ENCODE peak calls at places on chromosomes 2 and 18, in ten cellular contexts. V is cardiac muscle cell; G is GM12864; F is foreskin fibroblast; X is heart left ventricle; Y is CD4-positive, alpha-beta T cell; H is astrocyte of the spinal cord; Z is left ventricle myocardium inferior; E is HCT116; Q is coronary artery. L is an unnamed sample.

GRCh38 chr18:74935411-74935810 is 273.5 kb downstream of the PTGR3 start:
- DNase-seq in V (no peak), G (no peak), F (no peak), X (no peak), Y (no peak), H (no peak), Z (no peak), E (no peak), Q (no peak), L (no peak)

GRCh38 chr18:13471971-13472628 is 253.5 kb downstream of the LDLRAD4 start:
- DNase-seq in V (no peak), G (no peak), F (no peak), X (no peak), Y (no peak), H (no peak), Z (no peak), E (no peak), Q (no peak), L (no peak)

GRCh38 chr2:205903549-205904129 is 182.3 kb downstream of the INO80D start:
- DNase-seq in V (peak), G (peak), F (no peak), X (no peak), Y (no peak), H (no peak), Z (no peak), E (peak), Q (no peak), L (no peak)

GRCh38 chr2:60484080-60484737 is 69.2 kb downstream of the BCL11A start:
- DNase-seq in V (peak), G (no peak), F (peak), X (no peak), Y (no peak), H (peak), Z (no peak), E (no peak), Q (no peak), L (no peak)

GRCh38 chr2:71544919-71545571 is 91.7 kb downstream of the DYSF start:
- DNase-seq in V (peak), G (no peak), F (no peak), X (no peak), Y (no peak), H (no peak), Z (peak), E (no peak), Q (no peak), L (no peak)

GRCh38 chr2:154713605-154714004 is 15.1 kb downstream of the KCNJ3 start:
- DNase-seq in V (no peak), G (no peak), F (no peak), X (no peak), Y (no peak), H (no peak), Z (no peak), E (no peak), Q (no peak), L (no peak)

GRCh38 chr2:14530506-14530905 is 102.0 kb upstream of the LRATD1 start:
- DNase-seq in V (no peak), G (no peak), F (peak), X (no peak), Y (no peak), H (peak), Z (no peak), E (no peak), Q (no peak), L (no peak)

GRCh38 chr2:72142743-72143440 is 4.8 kb downstream of the CYP26B1 start:
- DNase-seq in V (peak), G (no peak), F (peak), X (peak), Y (no peak), H (no peak), Z (peak), E (no peak), Q (peak), L (no peak)

GRCh38 chr18:9569178-9569577 is 45.2 kb downstream of the PPP4R1 start:
- DNase-seq in V (no peak), G (no peak), F (no peak), X (no peak), Y (no peak), H (no peak), Z (no peak), E (no peak), Q (no peak), L (no peak)

GRCh38 chr2:237304763-237305514 is 109.0 kb downstream of the COL6A3 start:
- DNase-seq in V (peak), G (no peak), F (peak), X (no peak), Y (no peak), H (peak), Z (no peak), E (peak), Q (no peak), L (peak)

GRCh38 chr2:160968183-160968582 is 192.0 kb upstream of the TANK start:
- DNase-seq in V (peak), G (no peak), F (no peak), X (no peak), Y (no peak), H (no peak), Z (no peak), E (no peak), Q (no peak), L (no peak)

GRCh38 chr18:23468753-23469459 is 15.8 kb downstream of the RIOK3 start:
- DNase-seq in V (no peak), G (no peak), F (no peak), X (no peak), Y (no peak), H (no peak), Z (no peak), E (no peak), Q (no peak), L (no peak)

GRCh38 chr2:71064754-71065621 is 3.5 kb upstream of the NAGK start:
- DNase-seq in V (peak), G (no peak), F (no peak), X (no peak), Y (no peak), H (no peak), Z (no peak), E (no peak), Q (no peak), L (no peak)

GRCh38 chr2:20619624-20620024 is 31.3 kb downstream of the HS1BP3 start:
- DNase-seq in V (no peak), G (no peak), F (no peak), X (peak), Y (no peak), H (no peak), Z (peak), E (no peak), Q (peak), L (no peak)

GRCh38 chr2:231331533-231331932 is 64.0 kb upstream of the B3GNT7 start:
- DNase-seq in V (no peak), G (no peak), F (no peak), X (no peak), Y (no peak), H (no peak), Z (no peak), E (no peak), Q (no peak), L (no peak)

GRCh38 chr18:34805117-34805882 is 95.2 kb downstream of the DTNA start:
- DNase-seq in V (no peak), G (no peak), F (no peak), X (no peak), Y (no peak), H (no peak), Z (no peak), E (no peak), Q (no peak), L (no peak)

GRCh38 chr18:10051877-10052631 is 138.2 kb downstream of the VAPA start:
- DNase-seq in V (peak), G (no peak), F (peak), X (peak), Y (no peak), H (peak), Z (peak), E (no peak), Q (no peak), L (no peak)

GRCh38 chr2:173252581-173252980 is 102.1 kb upstream of the CDCA7 start:
- DNase-seq in V (no peak), G (no peak), F (no peak), X (no peak), Y (no peak), H (no peak), Z (no peak), E (no peak), Q (no peak), L (no peak)

GRCh38 chr18:39647627-39648502 is 2082.3 kb upstream of the CELF4 start:
- DNase-seq in V (peak), G (no peak), F (peak), X (no peak), Y (no peak), H (peak), Z (no peak), E (peak), Q (no peak), L (peak)

GRCh38 chr2:65231892-65232477 is 4.4 kb downstream of the ACTR2 start:
- DNase-seq in V (peak), G (peak), F (peak), X (no peak), Y (no peak), H (peak), Z (no peak), E (no peak), Q (no peak), L (no peak)

GRCh38 chr2:71822463-71822862 is 325.2 kb downstream of the CYP26B1 start:
- DNase-seq in V (no peak), G (no peak), F (no peak), X (no peak), Y (no peak), H (no peak), Z (no peak), E (no peak), Q (no peak), L (no peak)

GRCh38 chr2:145220496-145220895 is 700.6 kb upstream of the ZEB2 start:
- DNase-seq in V (no peak), G (no peak), F (no peak), X (no peak), Y (no peak), H (no peak), Z (no peak), E (no peak), Q (no peak), L (no peak)

GRCh38 chr2:168518555-168519066 is 62.5 kb downstream of the CERS6 start:
- DNase-seq in V (peak), G (no peak), F (no peak), X (peak), Y (no peak), H (no peak), Z (no peak), E (no peak), Q (no peak), L (peak)

GRCh38 chr2:222448806-222449205 is 24.5 kb downstream of the SGPP2 start:
- DNase-seq in V (peak), G (no peak), F (peak), X (peak), Y (no peak), H (no peak), Z (peak), E (no peak), Q (no peak), L (no peak)

DNA sequence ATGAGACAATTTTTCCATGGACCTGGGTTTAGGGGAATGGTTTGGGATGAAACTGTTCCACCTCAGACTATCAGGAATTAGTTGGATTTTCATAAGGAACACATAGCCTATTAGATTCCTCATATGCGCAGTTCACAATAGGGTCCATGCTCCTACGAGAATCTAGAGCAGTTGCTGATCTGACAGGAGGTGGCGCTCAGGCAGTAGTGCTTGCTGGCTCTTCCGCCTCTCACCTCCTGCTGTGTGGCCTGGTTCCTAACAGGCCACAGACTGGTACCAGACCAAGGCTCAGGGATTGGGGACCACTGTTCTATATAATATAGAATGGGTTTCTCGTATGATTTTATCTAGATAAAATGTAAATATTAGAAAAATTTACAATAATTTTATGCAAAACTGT is 338.7 kb downstream of the CPS1 start:
- DNase-seq in V (no peak), G (no peak), F (no peak), X (no peak), Y (no peak), H (no peak), Z (no peak), E (no peak), Q (no peak), L (no peak)
- TF ChIP-seq CTCF in V (no peak), G (no peak), F (no peak), X (no peak), Y (no peak), H (no peak), Z (no peak), E (peak), Q (no peak), L (no peak)

GRCh38 chr2:103977681-103978080 is 876.2 kb upstream of the POU3F3 start:
- DNase-seq in V (no peak), G (no peak), F (no peak), X (no peak), Y (no peak), H (no peak), Z (no peak), E (no peak), Q (no peak), L (peak)
- TF ChIP-seq CTCF in V (no peak), G (no peak), F (no peak), X (no peak), Y (no peak), H (no peak), Z (no peak), E (no peak), Q (no peak), L (peak)

GRCh38 chr2:132669854-132670103 is 226 bp downstream of the LYPD1 start:
- DNase-seq in V (no peak), G (no peak), F (no peak), X (no peak), Y (no peak), H (peak), Z (no peak), E (no peak), Q (no peak), L (no peak)

GRCh38 chr2:132668986-132669853 is 785 bp downstream of the LYPD1 start:
- DNase-seq in V (no peak), G (no peak), F (no peak), X (no peak), Y (no peak), H (peak), Z (no peak), E (no peak), Q (no peak), L (no peak)

GRCh38 chr2:132667716-132668115 is 2.3 kb downstream of the LYPD1 start:
- DNase-seq in V (no peak), G (no peak), F (no peak), X (no peak), Y (no peak), H (peak), Z (no peak), E (no peak), Q (no peak), L (no peak)

GRCh38 chr2:132670104-132670960 is at the start of gene LYPD1:
- DNase-seq in V (no peak), G (no peak), F (no peak), X (peak), Y (no peak), H (peak), Z (peak), E (no peak), Q (no peak), L (no peak)

DNA sequence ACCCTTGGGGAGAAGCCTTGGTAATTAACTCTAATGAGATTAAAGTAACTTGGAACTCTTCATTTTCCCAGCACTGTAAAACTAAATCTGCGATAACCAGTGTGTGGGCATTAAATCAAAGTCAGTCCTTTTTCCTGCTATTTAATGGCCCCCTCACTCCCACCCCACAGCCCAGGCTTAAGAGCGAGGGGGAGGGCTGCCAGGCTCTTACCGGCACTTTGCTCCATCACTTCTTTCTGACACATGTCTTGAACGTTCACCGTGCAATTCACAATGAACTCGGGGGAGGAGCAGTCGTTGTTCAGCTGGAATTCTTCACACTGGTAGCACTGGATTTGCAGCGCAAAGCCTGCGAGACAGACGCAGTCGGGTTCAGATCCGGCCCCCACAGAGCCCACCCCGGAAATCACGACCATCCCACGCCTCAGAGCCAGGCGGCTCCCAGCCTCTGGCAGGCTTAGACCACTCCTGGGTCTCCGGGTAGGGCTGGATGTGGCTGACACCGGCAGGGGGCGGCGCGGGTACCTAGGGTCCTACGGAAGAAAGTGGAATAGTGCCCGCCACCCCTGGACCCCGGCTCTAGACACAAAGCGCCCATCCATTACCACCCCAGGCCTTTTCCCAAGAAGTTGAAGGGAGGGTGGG is 1.7 kb downstream of the LYPD1 start:
- DNase-seq in V (no peak), G (no peak), F (no peak), X (no peak), Y (no peak), H (peak), Z (no peak), E (no peak), Q (no peak), L (no peak)
- TF ChIP-seq CTCF in V (peak), G (no peak), F (no peak), X (no peak), Y (no peak), H (peak), Z (peak), E (no peak), Q (no peak), L (peak)

DNA sequence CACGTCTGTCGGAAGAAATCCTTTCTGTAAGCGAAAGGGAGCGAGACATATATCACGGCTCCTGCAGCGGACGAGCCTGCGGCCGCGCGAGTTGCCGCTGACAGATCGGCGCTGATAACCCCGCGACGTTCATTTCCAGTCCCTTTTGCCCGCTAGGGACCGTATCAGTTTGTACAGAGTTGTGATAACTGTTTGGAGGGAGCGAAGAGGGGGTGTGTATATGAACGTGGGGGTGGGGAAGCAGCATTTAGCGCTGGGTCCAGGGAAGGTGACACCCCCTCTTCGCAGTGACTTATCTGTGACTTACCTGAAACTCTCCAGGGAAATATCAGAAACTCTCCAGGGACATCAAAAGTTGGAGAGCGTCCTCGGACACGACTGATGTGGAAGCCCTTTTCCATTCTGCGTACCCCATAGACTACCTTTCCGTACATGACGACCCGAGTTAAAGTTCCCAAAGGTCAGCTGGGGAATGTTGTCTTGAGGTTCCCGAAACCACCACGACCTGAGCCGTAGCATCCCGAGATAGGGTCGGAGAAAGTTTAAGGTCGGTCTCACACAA is 948 bp upstream of the GATA6 start:
- DNase-seq in V (peak), G (no peak), F (no peak), X (no peak), Y (no peak), H (no peak), Z (no peak), E (no peak), Q (no peak), L (no peak)
- TF ChIP-seq CTCF in V (peak), G (no peak), F (no peak), X (no peak), Y (no peak), H (no peak), Z (no peak), E (peak), Q (no peak), L (no peak)

GRCh38 chr18:36415606-36416005 is 118.1 kb downstream of the FHOD3 start:
- DNase-seq in V (no peak), G (no peak), F (no peak), X (no peak), Y (no peak), H (no peak), Z (no peak), E (no peak), Q (no peak), L (no peak)

GRCh38 chr18:36409779-36410178 is 112.3 kb downstream of the FHOD3 start:
- DNase-seq in V (no peak), G (no peak), F (no peak), X (no peak), Y (no peak), H (no peak), Z (no peak), E (no peak), Q (no peak), L (no peak)

GRCh38 chr18:36410346-36410745 is 112.8 kb downstream of the FHOD3 start:
- DNase-seq in V (no peak), G (no peak), F (no peak), X (no peak), Y (no peak), H (no peak), Z (no peak), E (no peak), Q (no peak), L (no peak)

GRCh38 chr18:36411745-36412168 is 114.2 kb downstream of the FHOD3 start:
- DNase-seq in V (peak), G (no peak), F (peak), X (no peak), Y (no peak), H (peak), Z (no peak), E (peak), Q (no peak), L (no peak)

DNA sequence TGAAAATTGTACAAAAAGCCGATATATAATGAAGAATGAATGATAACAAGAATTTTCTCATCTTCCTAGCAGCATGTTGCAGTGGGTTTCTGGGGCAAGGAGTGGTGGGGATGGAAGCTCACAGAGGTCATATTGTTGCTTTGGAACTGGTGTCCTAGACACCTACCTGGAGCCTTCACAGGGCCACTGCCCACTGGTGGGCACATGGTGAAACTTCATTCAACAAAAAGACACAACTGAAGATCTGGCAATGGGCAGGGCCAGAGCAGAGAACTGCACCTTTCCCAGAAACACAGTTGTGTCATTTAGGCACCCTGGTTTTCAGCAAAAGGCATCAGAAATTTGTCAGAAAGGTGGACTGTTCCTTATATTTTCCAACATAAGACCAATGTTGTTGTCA is 115.3 kb downstream of the FHOD3 start:
- DNase-seq in V (peak), G (no peak), F (no peak), X (no peak), Y (no peak), H (peak), Z (no peak), E (no peak), Q (no peak), L (no peak)
- TF ChIP-seq CTCF in V (peak), G (peak), F (peak), X (no peak), Y (no peak), H (peak), Z (peak), E (peak), Q (no peak), L (peak)